ENCODE peak calls at places on chromosomes 5 and 9, in ten cellular contexts. V, J, Z, F, S, M, C, R, G and Y are unnamed samples.
A peak's percentile ranks its signal among the peaks of the same experiment; 100 is the strongest.

GRCh38 chr5:2212481-2212880 is 329.8 kb upstream of the IRX4 start:
- DNase-seq in V (no peak), J (no peak), Z (no peak), F (no peak), S (no peak), M (no peak), C (no peak), R (no peak), G (no peak), Y (no peak)

GRCh38 chr9:68416891-68417570 is 60.6 kb downstream of the PGM5 start:
- DNase-seq in V (no peak), J (peak; percentile 3), Z (no peak), F (no peak), S (peak; percentile 6), M (peak; percentile 29), C (no peak), R (no peak), G (no peak), Y (no peak)

GRCh38 chr5:133489632-133490031 is 122.7 kb downstream of the FSTL4 start:
- DNase-seq in V (no peak), J (peak; percentile 53), Z (no peak), F (no peak), S (peak; percentile 47), M (no peak), C (no peak), R (no peak), G (no peak), Y (no peak)

GRCh38 chr5:133996683-133997252 is 8.0 kb downstream of the VDAC1 start:
- DNase-seq in V (no peak), J (no peak), Z (no peak), F (no peak), S (no peak), M (no peak), C (no peak), R (no peak), G (no peak), Y (no peak)

GRCh38 chr9:107000218-107000617 is 137.3 kb downstream of the ZNF462 start:
- DNase-seq in V (no peak), J (peak; percentile 50), Z (no peak), F (no peak), S (no peak), M (no peak), C (no peak), R (no peak), G (no peak), Y (no peak)

GRCh38 chr9:3980771-3981170 is 319.1 kb downstream of the GLIS3 start:
- DNase-seq in V (peak; percentile 66), J (no peak), Z (peak; percentile 84), F (no peak), S (no peak), M (peak; percentile 21), C (no peak), R (no peak), G (no peak), Y (peak; percentile 57)

GRCh38 chr5:80754900-80755299 is 100.1 kb upstream of the DHFR start:
- DNase-seq in V (peak; percentile 3), J (no peak), Z (peak; percentile 65), F (peak; percentile 63), S (no peak), M (no peak), C (no peak), R (no peak), G (no peak), Y (peak; percentile 79)

GRCh38 chr5:164433471-164433870 is 928.1 kb downstream of the MAT2B start:
- DNase-seq in V (peak; percentile 35), J (no peak), Z (peak; percentile 72), F (no peak), S (no peak), M (no peak), C (no peak), R (no peak), G (no peak), Y (peak; percentile 9)

GRCh38 chr9:75692309-75692708 is 198.2 kb upstream of the PCSK5 start:
- DNase-seq in V (no peak), J (no peak), Z (no peak), F (no peak), S (no peak), M (no peak), C (no peak), R (no peak), G (no peak), Y (no peak)

DNA sequence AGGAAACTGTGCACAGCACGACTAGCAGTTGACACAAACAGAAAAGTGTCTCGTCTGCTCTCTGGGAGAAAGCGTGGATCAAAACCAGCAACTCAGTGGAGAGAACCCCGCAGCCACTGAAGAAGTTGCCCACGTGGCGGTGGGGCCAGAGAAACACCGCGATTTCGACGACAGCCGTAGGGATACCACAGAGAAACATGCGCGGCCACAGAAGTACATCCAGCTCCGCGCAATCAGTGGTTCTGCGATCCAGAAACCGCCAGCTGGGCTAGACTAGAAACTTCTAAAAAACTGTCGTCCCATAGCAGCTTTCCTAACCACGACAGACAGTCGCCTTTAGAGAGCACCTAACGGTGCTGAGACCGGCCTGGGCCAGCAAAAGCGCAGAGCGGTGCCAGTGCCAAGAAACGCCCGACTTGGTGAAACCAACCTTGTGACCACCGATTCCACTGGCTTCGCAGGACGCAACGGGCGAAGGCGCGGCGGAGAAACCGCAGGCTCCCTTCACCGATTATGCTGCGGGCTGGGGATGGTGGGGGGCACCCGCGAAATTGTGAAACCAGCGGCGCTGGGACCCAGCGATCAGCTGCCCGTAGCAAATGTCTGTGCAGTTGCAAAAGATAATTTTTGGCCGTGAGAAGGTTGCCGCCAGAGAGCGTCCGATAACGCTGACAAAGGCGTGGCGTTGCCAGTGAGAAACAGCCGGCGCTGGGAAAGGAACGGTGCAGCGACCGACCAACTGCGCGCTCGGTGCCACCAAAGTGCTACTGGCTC is 2.7 kb upstream of the ANXA2R start:
- DNase-seq in V (peak; percentile 70), J (peak; percentile 71), Z (peak; percentile 80), F (peak; percentile 67), S (peak; percentile 62), M (peak; percentile 59), C (peak; percentile 63), R (peak; percentile 69), G (peak; percentile 81), Y (peak; percentile 81)
- TF ChIP-seq CTCF in V (no peak), J (peak; percentile 13), Z (peak; percentile 1), F (peak; percentile 23), S (no peak), M (peak; percentile 18), C (no peak), R (no peak), G (peak; percentile 6), Y (no peak)

DNA sequence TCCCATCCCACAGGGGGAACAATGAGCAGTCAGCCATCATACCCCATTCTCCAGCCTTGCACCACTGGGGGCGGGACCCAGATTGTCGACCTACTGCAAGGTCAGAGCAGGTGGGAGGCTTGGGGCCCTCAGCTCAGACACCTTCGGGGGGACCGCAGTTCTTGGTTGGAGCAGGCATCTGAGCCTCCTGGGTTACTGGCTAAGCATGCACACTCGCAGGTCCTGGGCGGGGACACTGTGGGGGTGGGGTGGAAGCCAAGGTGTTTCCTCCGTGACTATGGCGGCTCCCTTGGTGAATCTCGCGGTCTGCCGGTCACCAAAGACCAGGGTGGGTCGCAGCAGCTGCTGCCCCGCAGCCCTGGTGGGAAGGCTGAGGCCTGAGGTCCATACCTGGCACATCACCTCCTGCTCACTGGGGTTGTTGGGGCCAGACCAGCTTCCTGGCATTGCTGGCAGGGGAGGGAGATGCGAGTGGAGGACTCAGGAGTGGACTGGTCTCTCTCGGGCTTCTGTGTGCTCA is 29.9 kb downstream of the PRRT1B start:
- DNase-seq in V (no peak), J (no peak), Z (no peak), F (no peak), S (no peak), M (no peak), C (no peak), R (no peak), G (no peak), Y (no peak)
- H3K4me3 ChIP-seq in V (no peak overlapping the region), J (no peak overlapping the region), Z (no peak overlapping the region), F (no peak overlapping the region), S (no peak overlapping the region), M (no peak overlapping the region), C (no peak overlapping the region), R (no peak overlapping the region), G (no peak overlapping the region), Y (no peak overlapping the region)

GRCh38 chr5:56314536-56314935 is 81.4 kb upstream of the ANKRD55 start:
- DNase-seq in V (no peak), J (peak; percentile 23), Z (no peak), F (peak; percentile 60), S (no peak), M (no peak), C (no peak), R (no peak), G (no peak), Y (no peak)
- TF ChIP-seq CTCF in V (peak; percentile 10), J (peak; percentile 61), Z (no peak), F (peak; percentile 85), S (peak; percentile 83), M (peak; percentile 60), C (no peak), R (no peak), G (peak; percentile 38), Y (peak; percentile 22)

GRCh38 chr9:93286252-93287188 is 102.6 kb downstream of the WNK2 start:
- DNase-seq in V (no peak), J (no peak), Z (no peak), F (no peak), S (no peak), M (no peak), C (no peak), R (no peak), G (no peak), Y (no peak)
- H3K4me3 ChIP-seq in V (no peak overlapping the region), J (no peak overlapping the region), Z (no peak overlapping the region), F (no peak overlapping the region), S (no peak overlapping the region), M (no peak overlapping the region), C (no peak overlapping the region), R (no peak overlapping the region), G (no peak overlapping the region), Y (no peak overlapping the region)